ENCODE peak calls at places on chromosomes 7 and 10, in seven cellular contexts. T is RWPE1; K is stimulated activated CD4-positive, alpha-beta T cell treated with anti-CD3 and anti-CD28 coated beads, Interleukin-12 subunit alpha, Interleukin-12 subunit beta, amount 100 ng/mL, for 24 hours; P is Right ventricle myocardium superior; I is HS-5; F is dermis blood vessel endothelial cell; L is ureter. R is an unnamed sample.

GRCh38 chr7:27945356-27945755 is 205.4 kb downstream of the TAX1BP1 start:
- DNase-seq in I (no peak), T (no peak), P (no peak), L (no peak), K (no peak), F (no peak), R (no peak)

GRCh38 chr7:68246189-68246633 is 1249.6 kb downstream of the TYW1 start:
- DNase-seq in L (peak), P (no peak), I (no peak), F (no peak), K (no peak), T (peak), R (no peak)

GRCh38 chr7:154231732-154232131 is 179.5 kb downstream of the DPP6 start:
- DNase-seq in P (no peak), F (no peak), K (no peak), T (no peak), L (no peak), I (no peak), R (no peak)

GRCh38 chr10:89342219-89342966 is 14.6 kb downstream of the IFIT3 start:
- DNase-seq in P (peak), K (no peak), L (peak), T (peak), I (peak), F (peak), R (no peak)

GRCh38 chr7:57404967-57405421 is 45.0 kb upstream of the ZNF716 start:
- DNase-seq in T (no peak), F (no peak), P (no peak), L (no peak), I (no peak), K (no peak), R (no peak)

GRCh38 chr10:21061184-21061583 is 164.1 kb upstream of the NEBL start:
- DNase-seq in T (no peak), I (no peak), L (no peak), K (no peak), P (no peak), F (no peak), R (no peak)

GRCh38 chr10:23055424-23056191 is 39.8 kb upstream of the MSRB2 start:
- DNase-seq in T (no peak), K (no peak), F (no peak), P (no peak), L (no peak), I (no peak), R (no peak)

GRCh38 chr7:124856299-124856888 is 73.2 kb downstream of the POT1 start:
- DNase-seq in I (peak), L (no peak), K (no peak), P (no peak), F (peak), T (peak), R (no peak)

GRCh38 chr10:33347227-33347626 is 12.8 kb upstream of the NRP1 start:
- DNase-seq in T (no peak), I (no peak), P (no peak), K (no peak), L (no peak), F (no peak), R (no peak)

GRCh38 chr10:104371753-104372152 is 18.1 kb downstream of the CFAP58 start:
- DNase-seq in F (no peak), I (no peak), K (no peak), L (no peak), P (no peak), T (no peak), R (no peak)

GRCh38 chr10:51768886-51769285 is 69.5 kb upstream of the CSTF2T start:
- DNase-seq in L (no peak), I (no peak), F (no peak), K (no peak), P (no peak), T (no peak), R (no peak)

GRCh38 chr7:106778656-106779250 is 86.3 kb upstream of the PIK3CG start:
- DNase-seq in L (no peak), I (no peak), P (no peak), F (no peak), T (no peak), K (no peak), R (no peak)

GRCh38 chr7:135774284-135774683 is 25.7 kb upstream of the FAM180A start:
- DNase-seq in P (no peak), T (peak), K (no peak), F (peak), I (peak), L (peak), R (no peak)

GRCh38 chr7:75739796-75740672 is 1.3 kb upstream of the HIP1 start:
- DNase-seq in F (peak), T (no peak), K (no peak), P (no peak), I (no peak), L (no peak), R (no peak)

GRCh38 chr7:151819826-151820225 is 57.1 kb downstream of the PRKAG2 start:
- DNase-seq in I (no peak), T (no peak), K (no peak), L (peak), P (peak), F (no peak), R (no peak)

GRCh38 chr10:110625951-110626855 is 17.9 kb upstream of the RBM20 start:
- DNase-seq in P (no peak), F (no peak), L (no peak), I (no peak), K (no peak), T (no peak), R (no peak)

GRCh38 chr10:1368772-1369171 is 312.6 kb downstream of the WDR37 start:
- DNase-seq in I (no peak), L (peak), F (peak), K (peak), P (no peak), T (no peak), R (no peak)

GRCh38 chr7:43248961-43249807 is 136.7 kb downstream of the HECW1 start:
- DNase-seq in F (no peak), P (no peak), T (no peak), L (no peak), I (no peak), K (no peak), R (no peak)

GRCh38 chr10:30671011-30671616 is 41.6 kb upstream of the LYZL2 start:
- DNase-seq in P (no peak), K (no peak), F (peak), I (no peak), L (no peak), T (peak), R (peak)

GRCh38 chr10:44233561-44234470 is 151.1 kb downstream of the CXCL12 start:
- DNase-seq in K (no peak), I (no peak), L (no peak), T (no peak), P (peak), F (no peak), R (no peak)

GRCh38 chr10:122140941-122141623 is 130.0 kb upstream of the BTBD16 start:
- DNase-seq in P (peak), L (peak), I (peak), F (peak), T (peak), K (no peak), R (no peak)

GRCh38 chr7:46834921-46835320 is 747.0 kb downstream of the TNS3 start:
- DNase-seq in P (no peak), L (no peak), K (no peak), F (no peak), T (no peak), I (no peak), R (no peak)

GRCh38 chr10:84214612-84215235 is 10.6 kb downstream of the LRIT2 start:
- DNase-seq in P (no peak), T (no peak), I (no peak), F (peak), K (peak), L (no peak), R (peak)

GRCh38 chr10:103921248-103921647 is 3.3 kb upstream of the STN1 start:
- DNase-seq in K (no peak), P (no peak), F (no peak), L (no peak), T (no peak), I (no peak), R (no peak)

GRCh38 chr10:123150986-123151738 is 3.0 kb upstream of the BUB3 start:
- DNase-seq in F (peak), T (no peak), P (peak), L (no peak), K (no peak), I (no peak), R (peak)

GRCh38 chr7:116422651-116423050 is 76.9 kb upstream of the CAV2 start:
- DNase-seq in P (no peak), L (no peak), K (no peak), T (no peak), F (no peak), I (no peak), R (no peak)

GRCh38 chr7:16260236-16260728 is 161.1 kb downstream of the CRPPA start:
- DNase-seq in I (no peak), T (no peak), P (no peak), F (no peak), K (no peak), L (no peak), R (no peak)

GRCh38 chr10:47176903-47177860 is 122.8 kb upstream of the GDF10 start:
- DNase-seq in I (peak), L (no peak), T (no peak), F (no peak), K (no peak), P (no peak), R (no peak)

GRCh38 chr10:124575107-124576035 is 113.7 kb downstream of the LHPP start:
- DNase-seq in F (no peak), L (no peak), I (no peak), P (no peak), T (no peak), K (no peak), R (no peak)

GRCh38 chr10:10967029-10967428 is 50.6 kb upstream of the CELF2 start:
- DNase-seq in P (no peak), K (no peak), F (peak), L (no peak), T (no peak), I (no peak), R (no peak)

GRCh38 chr10:102927311-102928010 is 9.4 kb downstream of the CNNM2 start:
- DNase-seq in P (no peak), I (no peak), K (no peak), F (no peak), T (no peak), L (no peak), R (no peak)

GRCh38 chr7:98133181-98133580 is 26.5 kb downstream of the LMTK2 start:
- DNase-seq in F (no peak), K (no peak), L (no peak), I (no peak), P (no peak), T (no peak), R (no peak)

GRCh38 chr7:90532231-90532929 is 62.9 kb downstream of the PTTG1IP2 start:
- DNase-seq in T (no peak), F (no peak), I (no peak), P (no peak), K (no peak), L (no peak), R (no peak)

R was measured in activated naive CD4-positive, alpha-beta T cell treated with anti-CD3 and anti-CD28 coated beads, Interleukin-2, amount 50 U/mL, for 72 hours.